ENCODE peak calls at places on chromosomes 4 and X, in four cellular contexts. E, M, I and F are unnamed samples.

GRCh38 chr4:81698536-81698935 is 226.8 kb upstream of the RASGEF1B start:
- DNase-seq in I (no peak), E (no peak), M (no peak), F (peak; percentile 17)

GRCh38 chr4:104490096-104490769 is 4.5 kb downstream of the CXXC4 start:
- DNase-seq in I (no peak), E (no peak), M (no peak), F (peak; percentile 56)

GRCh38 chrX:150635952-150636351 is 57.2 kb upstream of the MTMR1 start:
- DNase-seq in M (peak; percentile 35), E (peak; percentile 82), I (no peak), F (peak; percentile 76)

GRCh38 chr4:121041307-121042090 is 30.8 kb downstream of the NDNF start:
- DNase-seq in E (no peak), I (no peak), M (no peak), F (peak; percentile 7)

GRCh38 chrX:131752493-131753198 is 208.8 kb downstream of the OR13H1 start:
- DNase-seq in E (no peak), I (peak; percentile 80), M (peak; percentile 93), F (peak; percentile 84)

GRCh38 chrX:106300656-106301055 is 132.6 kb downstream of the PWWP3B start:
- DNase-seq in I (no peak), E (no peak), M (no peak), F (peak; percentile 46)

GRCh38 chrX:141469469-141469868 is 115.1 kb downstream of the SPANXA1 start:
- DNase-seq in I (no peak), M (no peak), E (peak; percentile 42), F (peak; percentile 16)

GRCh38 chr4:54423066-54423465 is 194.0 kb downstream of the PDGFRA start:
- DNase-seq in I (no peak), E (peak; percentile 67), M (no peak), F (peak; percentile 13)

GRCh38 chrX:107628662-107629532 is 587 bp downstream of the PRPS1 start:
- DNase-seq in E (peak; percentile 39), M (peak; percentile 35), I (no peak), F (peak; percentile 66)

GRCh38 chr4:175459571-175459970 is 352.5 kb downstream of the GPM6A start:
- DNase-seq in E (no peak), M (no peak), I (no peak), F (no peak)

GRCh38 chr4:15163284-15163645 is 161.0 kb downstream of the CPEB2 start:
- DNase-seq in M (no peak), E (no peak), I (no peak), F (no peak)

GRCh38 chr4:127604949-127605709 is 27.6 kb upstream of the INTU start:
- DNase-seq in M (peak; percentile 56), I (no peak), E (peak; percentile 43), F (peak; percentile 90)

GRCh38 chr4:40736910-40737309 is 12.8 kb upstream of the NSUN7 start:
- DNase-seq in I (no peak), M (peak; percentile 52), E (peak; percentile 37), F (peak; percentile 74)

GRCh38 chr4:146510942-146511341 is 10.8 kb downstream of the SLC10A7 start:
- DNase-seq in M (no peak), E (no peak), I (no peak), F (peak; percentile 2)

GRCh38 chrX:1763294-1763693 is 148.4 kb downstream of the ASMT start:
- DNase-seq in I (no peak), E (no peak), M (no peak), F (no peak)

GRCh38 chrX:153434801-153435200 is 11.1 kb downstream of the TREX2 start:
- DNase-seq in M (no peak), I (no peak), E (no peak), F (no peak)

GRCh38 chr4:47729086-47729763 is 108.6 kb downstream of the CORIN start:
- DNase-seq in M (no peak), E (peak; percentile 1), I (no peak), F (no peak)

GRCh38 chr4:59102311-59102710 is 1992.1 kb upstream of the IGFBP7 start:
- DNase-seq in I (no peak), M (no peak), E (no peak), F (no peak)

GRCh38 chr4:8046925-8047541 is 107.4 kb upstream of the AFAP1 start:
- DNase-seq in M (no peak), I (no peak), E (no peak), F (peak; percentile 99)

GRCh38 chrX:24002792-24003191 is 24.2 kb downstream of the KLHL15 start:
- DNase-seq in I (no peak), M (no peak), E (no peak), F (no peak)

GRCh38 chrX:28668303-28668702 is 81.1 kb downstream of the IL1RAPL1 start:
- DNase-seq in M (no peak), I (no peak), E (no peak), F (no peak)

GRCh38 chrX:154436597-154437397 is at the start of gene GDI1:
- DNase-seq in I (no peak), E (peak; percentile 66), M (peak; percentile 27), F (peak; percentile 82)

GRCh38 chr4:37890501-37891220 is at the start of gene TBC1D1:
- DNase-seq in E (peak; percentile 39), I (peak; percentile 91), M (peak; percentile 38), F (peak; percentile 94)

GRCh38 chrX:19743386-19743785 is 144.0 kb downstream of the SH3KBP1 start:
- DNase-seq in E (no peak), I (no peak), M (no peak), F (no peak)

GRCh38 chr4:6184169-6184568 is 16.2 kb downstream of the JAKMIP1 start:
- DNase-seq in I (no peak), M (no peak), E (no peak), F (no peak)

GRCh38 chr4:25095756-25096552 is 64.3 kb downstream of the SEPSECS start:
- DNase-seq in I (no peak), M (no peak), E (no peak), F (no peak)

GRCh38 chr4:136680271-136680670 is 852.0 kb downstream of the PCDH18 start:
- DNase-seq in M (peak; percentile 42), E (no peak), I (no peak), F (peak; percentile 1)

GRCh38 chr4:17128268-17128667 is 229.8 kb upstream of the LDB2 start:
- DNase-seq in E (peak; percentile 81), I (no peak), M (peak; percentile 18), F (no peak)

GRCh38 chrX:107537815-107538214 is 88.4 kb downstream of the FRMPD3 start:
- DNase-seq in I (no peak), E (peak; percentile 56), M (peak; percentile 64), F (peak; percentile 52)

GRCh38 chrX:110420771-110421498 is 62.3 kb downstream of the RTL9 start:
- DNase-seq in E (no peak), I (no peak), M (peak; percentile 36), F (peak; percentile 36)

GRCh38 chr4:165079476-165079875 is 25.8 kb downstream of the TRIM75 start:
- DNase-seq in I (no peak), E (no peak), M (peak; percentile 84), F (peak; percentile 49)

GRCh38 chr4:44495136-44495535 is 46.5 kb upstream of the KCTD8 start:
- DNase-seq in E (no peak), M (no peak), I (no peak), F (no peak)

GRCh38 chrX:10597871-10598270 is 22.5 kb downstream of the MID1 start:
- DNase-seq in M (peak; percentile 61), E (peak; percentile 61), I (no peak), F (peak; percentile 36)

GRCh38 chr4:47839259-47839658 is 1.4 kb upstream of the CORIN start:
- DNase-seq in E (peak; percentile 29), I (no peak), M (no peak), F (peak; percentile 65)

GRCh38 chr4:118729287-118730286 is 44.4 kb downstream of the METTL14 start:
- DNase-seq in E (peak; percentile 90), I (no peak), M (no peak), F (no peak)

GRCh38 chrX:140509468-140510305 is 4.8 kb upstream of the SOX3 start:
- DNase-seq in E (no peak), I (no peak), M (no peak), F (no peak)

GRCh38 chr4:27474691-27475090 is 614.0 kb downstream of the STIM2 start:
- DNase-seq in M (peak; percentile 11), I (no peak), E (no peak), F (no peak)

GRCh38 chr4:15702941-15703403 is at the start of gene BST1:
- DNase-seq in M (no peak), E (peak; percentile 68), I (peak; percentile 94), F (no peak)

GRCh38 chr4:40197879-40198689 is 1.3 kb downstream of the RHOH start:
- DNase-seq in E (no peak), M (no peak), I (no peak), F (no peak)